ENCODE peak calls at places on chromosomes 2 and 18, in four cellular contexts. T is HepG2, J is K562, V is SK-N-SH. Q is an unnamed sample.

GRCh38 chr2:145760781-145761649 is 1241.1 kb upstream of the ZEB2 start:
- DNase-seq in T (peak; percentile 96), J (no peak), V (no peak), Q (no peak)

GRCh38 chr2:150610670-150611279 is 123.3 kb upstream of the RND3 start:
- DNase-seq in T (peak; percentile 19), J (peak; percentile 38), V (peak; percentile 14), Q (peak; percentile 36)

GRCh38 chr2:184339966-184340365 is 258.4 kb upstream of the ZNF804A start:
- DNase-seq in T (no peak), J (no peak), V (no peak), Q (no peak)

GRCh38 chr18:49460958-49461601 is 635 bp upstream of the DYM start:
- DNase-seq in T (no peak), J (no peak), V (no peak), Q (no peak)

GRCh38 chr2:233974530-233975071 is 57.4 kb downstream of the TRPM8 start:
- DNase-seq in T (peak; percentile 76), J (no peak), V (peak; percentile 32), Q (peak; percentile 98)

GRCh38 chr2:95056461-95057459 is 31.3 kb downstream of the MAL start:
- DNase-seq in T (peak; percentile 40), J (no peak), V (no peak), Q (no peak)

GRCh38 chr2:43024515-43024962 is 201.9 kb downstream of the ZFP36L2 start:
- DNase-seq in T (no peak), J (peak; percentile 87), V (peak; percentile 96), Q (peak; percentile 12)

GRCh38 chr18:1564793-1565192 is 660.1 kb downstream of the ADCYAP1 start:
- DNase-seq in T (no peak), J (no peak), V (no peak), Q (no peak)

GRCh38 chr2:239609162-239609561 is 208.3 kb upstream of the HDAC4 start:
- DNase-seq in T (no peak), J (no peak), V (no peak), Q (no peak)

GRCh38 chr2:133885847-133886246 is 317.6 kb upstream of the NCKAP5 start:
- DNase-seq in T (no peak), J (no peak), V (no peak), Q (no peak)

GRCh38 chr18:77130229-77131099 is 2.1 kb downstream of the MBP start:
- DNase-seq in T (no peak), J (no peak), V (no peak), Q (no peak)

GRCh38 chr18:34866739-34867138 is 156.6 kb downstream of the DTNA start:
- DNase-seq in T (no peak), J (no peak), V (peak; percentile 54), Q (no peak)

GRCh38 chr2:223269386-223269785 is 217.4 kb downstream of the KCNE4 start:
- DNase-seq in T (no peak), J (no peak), V (no peak), Q (no peak)

GRCh38 chr2:224287533-224287932 is 114.4 kb downstream of the FAM124B start:
- DNase-seq in T (no peak), J (no peak), V (no peak), Q (no peak)

GRCh38 chr2:207993141-207993763 is 32.1 kb downstream of the PLEKHM3 start:
- DNase-seq in T (no peak), J (no peak), V (no peak), Q (no peak)

GRCh38 chr18:42030586-42031182 is 75.7 kb downstream of the PIK3C3 start:
- DNase-seq in T (peak; percentile 16), J (peak; percentile 5), V (peak; percentile 27), Q (no peak)

GRCh38 chr2:47198985-47199451 is 43.9 kb upstream of the STPG4 start:
- DNase-seq in T (no peak), J (peak; percentile 66), V (no peak), Q (no peak)

GRCh38 chr2:60468390-60469085 is 84.9 kb downstream of the BCL11A start:
- DNase-seq in T (no peak), J (no peak), V (no peak), Q (no peak)

GRCh38 chr2:204072443-204073324 is 136.1 kb downstream of the ICOS start:
- DNase-seq in T (peak; percentile 11), J (peak; percentile 54), V (peak; percentile 16), Q (peak; percentile 21)

GRCh38 chr2:58870704-58871103 is 629.6 kb upstream of the FANCL start:
- DNase-seq in T (no peak), J (peak; percentile 14), V (no peak), Q (peak; percentile 18)
- TF ChIP-seq YY1 in T (no peak), J (no peak), V (no peak), Q (no peak)

GRCh38 chr2:240919786-240920782 is 13.9 kb downstream of the CROCC2 start:
- DNase-seq in T (no peak), J (no peak), V (peak; percentile 21), Q (no peak)

GRCh38 chr2:240922234-240922981 is 16.3 kb downstream of the CROCC2 start:
- DNase-seq in T (no peak), J (no peak), V (peak; percentile 30), Q (no peak)

GRCh38 chr2:240922982-240923537 is 16.9 kb downstream of the CROCC2 start:
- DNase-seq in T (no peak), J (no peak), V (peak; percentile 39), Q (no peak)

GRCh38 chr2:240920783-240921231 is 14.7 kb downstream of the CROCC2 start:
- DNase-seq in T (no peak), J (no peak), V (peak; percentile 11), Q (no peak)

DNA sequence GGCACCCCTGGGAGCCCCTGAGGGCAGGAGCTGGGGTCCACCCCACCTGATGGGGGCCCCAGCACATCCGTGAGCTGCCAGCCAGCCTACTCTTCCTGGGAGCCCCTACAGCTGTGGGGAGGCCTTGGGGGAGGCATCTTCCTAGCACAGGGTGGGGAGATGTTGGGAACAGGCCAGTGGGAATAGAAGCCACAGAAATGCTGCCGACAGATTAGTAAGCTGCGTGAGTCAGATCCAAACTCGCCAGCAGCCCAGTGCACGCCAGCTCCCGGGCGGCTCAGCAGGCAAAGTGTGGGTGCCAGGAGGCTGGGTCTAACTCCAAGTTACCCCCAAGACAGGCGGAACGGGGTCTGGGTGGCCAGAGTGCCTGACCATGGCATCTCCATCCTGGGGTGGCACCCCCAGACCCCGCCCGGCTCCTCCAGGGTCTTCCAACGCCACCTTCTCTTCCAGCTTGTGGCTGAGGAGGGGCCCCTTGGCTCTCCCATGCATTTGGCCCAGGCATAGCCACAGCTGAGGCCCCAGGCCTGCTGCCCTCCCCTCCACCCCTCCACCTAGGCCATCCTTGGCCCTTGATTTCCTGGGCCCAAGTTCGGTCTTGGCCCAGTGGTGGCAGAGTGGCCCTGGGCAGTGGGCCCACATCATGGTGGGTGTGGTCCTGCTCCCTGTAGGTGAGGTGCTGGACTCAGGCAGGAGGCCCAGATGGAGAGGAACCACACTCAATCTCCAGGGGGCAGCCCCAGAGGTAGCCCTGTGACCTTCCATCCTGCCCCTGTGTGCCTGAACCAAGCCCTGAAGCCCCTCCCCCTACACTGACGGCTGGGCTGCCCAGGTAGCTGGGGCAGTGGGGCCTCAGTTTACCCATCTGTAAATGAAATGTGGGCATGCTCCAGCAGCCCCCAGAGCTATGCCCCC is 15.4 kb downstream of the CROCC2 start:
- DNase-seq in T (no peak), J (no peak), V (peak; percentile 25), Q (no peak)
- TF ChIP-seq ELF1 in T (no peak), J (no peak), V (no peak), Q (no peak)

GRCh38 chr2:6724572-6725140 is 141.1 kb downstream of the CMPK2 start:
- DNase-seq in T (no peak), J (no peak), V (no peak), Q (no peak)
- TF ChIP-seq YY1 in T (no peak), J (no peak), V (no peak), Q (no peak)

DNA sequence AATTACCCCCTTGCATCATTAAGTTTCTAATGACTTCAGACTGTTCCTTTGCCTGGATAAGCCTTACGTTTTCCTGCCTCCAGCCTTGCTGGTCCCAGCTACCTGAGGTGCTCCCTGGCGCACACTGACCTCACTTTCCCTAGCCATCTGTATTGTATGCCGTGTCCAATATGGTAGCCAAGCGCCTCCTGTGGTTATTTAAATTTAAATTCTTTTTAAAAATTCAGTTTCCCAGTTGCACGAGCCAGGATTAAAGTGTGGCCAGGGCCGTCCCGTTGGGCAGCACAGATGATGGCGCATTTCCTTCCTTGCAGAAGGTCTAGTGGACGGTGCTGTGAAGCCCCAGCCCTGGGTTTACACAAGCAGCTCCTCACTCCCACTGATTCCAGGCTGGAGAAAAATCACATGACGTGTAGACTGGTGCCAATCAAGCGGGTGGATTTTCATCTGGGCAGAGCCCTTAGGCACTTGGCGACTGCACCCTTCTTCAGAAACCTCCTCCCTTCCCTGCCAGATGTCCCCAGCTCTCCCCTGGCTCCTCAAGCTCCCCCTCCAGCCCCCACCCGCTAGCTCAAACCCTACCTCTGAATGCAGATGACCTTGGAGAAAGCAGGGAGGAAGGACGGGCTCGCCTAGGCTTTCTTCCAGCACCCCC is 33.9 kb downstream of the ACKR3 start:
- DNase-seq in T (no peak), J (no peak), V (no peak), Q (no peak)
- TF ChIP-seq ELF1 in T (no peak), J (no peak), V (no peak), Q (no peak)

DNA sequence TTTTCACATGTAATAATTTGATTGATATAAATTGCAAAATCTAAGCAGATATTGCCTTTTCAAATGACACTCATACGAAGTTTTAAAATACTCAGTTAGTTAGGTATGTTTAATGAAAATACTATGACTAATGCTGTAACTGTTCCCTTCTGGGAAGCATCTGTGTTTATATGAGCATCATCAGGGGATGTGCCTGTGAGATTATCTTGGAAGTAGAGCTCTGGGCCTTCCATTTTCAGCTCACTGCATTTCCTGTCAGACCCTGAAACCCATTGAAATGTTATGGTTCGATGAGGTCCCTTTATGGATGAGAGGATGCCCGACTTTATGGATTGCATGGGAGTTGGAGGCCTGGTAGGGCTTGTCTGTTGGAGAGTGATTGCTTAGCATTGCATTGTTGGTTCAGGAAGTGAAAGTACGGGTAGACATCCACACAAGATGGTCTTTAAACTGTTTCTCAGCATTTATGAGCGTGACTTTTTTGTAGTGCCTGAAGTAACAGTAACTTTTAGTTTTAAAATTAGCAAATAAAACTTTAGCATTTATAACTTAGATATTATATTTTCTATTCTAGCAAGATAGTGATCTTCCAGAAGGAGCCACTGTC is 28.7 kb downstream of the ELP2 start:
- DNase-seq in T (no peak), J (no peak), V (no peak), Q (no peak)
- TF ChIP-seq YY1 in T (no peak), J (no peak), V (no peak), Q (no peak)

GRCh38 chr2:120926463-120927165 is 190.9 kb downstream of the GLI2 start:
- DNase-seq in T (no peak), J (no peak), V (no peak), Q (no peak)
- TF ChIP-seq ELF1 in T (no peak), J (no peak), V (no peak), Q (no peak)

Q was measured in HCT116.